ENCODE peak calls at places on chromosomes 2 and 18, in ten cellular contexts. H is WTC11, E is PC-9, P is GM06990, W is left ventricle myocardium inferior, Y is COR-L47, J is bronchial epithelial cell, I is endothelial cell, L is tibial artery, O is NCI-H774. F is an unnamed sample.

GRCh38 chr2:174802459-174802858 is 38.2 kb upstream of the CHRNA1 start:
- DNase-seq in H (no peak), E (no peak), P (no peak), W (no peak), Y (no peak), J (no peak), I (no peak), L (no peak), O (no peak), F (no peak)

GRCh38 chr2:235570256-235570655 is 76.4 kb downstream of the AGAP1 start:
- DNase-seq in H (no peak), E (peak; percentile 99), P (no peak), W (no peak), Y (no peak), J (no peak), I (no peak), L (no peak), O (no peak), F (no peak)

GRCh38 chr2:222424281-222424728 is at the start of gene SGPP2:
- DNase-seq in H (peak; percentile 67), E (peak; percentile 53), P (no peak), W (peak; percentile 20), Y (no peak), J (no peak), I (no peak), L (no peak), O (peak; percentile 50), F (no peak)

GRCh38 chr2:147641644-147642043 is 203.2 kb upstream of the ACVR2A start:
- DNase-seq in H (no peak), E (no peak), P (no peak), W (no peak), Y (no peak), J (no peak), I (no peak), L (no peak), O (no peak), F (no peak)

GRCh38 chr2:161946489-161947107 is 127.4 kb downstream of the DPP4 start:
- DNase-seq in H (no peak), E (no peak), P (peak; percentile 1), W (no peak), Y (peak; percentile 34), J (peak; percentile 39), I (peak; percentile 9), L (no peak), O (peak; percentile 19), F (peak; percentile 38)

GRCh38 chr2:182946949-182947348 is 80.5 kb upstream of the FRZB start:
- DNase-seq in H (no peak), E (no peak), P (no peak), W (no peak), Y (peak; percentile 52), J (no peak), I (no peak), L (no peak), O (no peak), F (no peak)

GRCh38 chr2:127428057-127428814 is 10.0 kb downstream of the PROC start:
- DNase-seq in H (no peak), E (no peak), P (no peak), W (no peak), Y (no peak), J (no peak), I (no peak), L (no peak), O (no peak), F (no peak)

GRCh38 chr18:1050012-1050657 is 145.5 kb downstream of the ADCYAP1 start:
- DNase-seq in H (no peak), E (no peak), P (no peak), W (no peak), Y (no peak), J (peak; percentile 16), I (no peak), L (no peak), O (no peak), F (no peak)

GRCh38 chr2:20573611-20574422 is 77.1 kb downstream of the HS1BP3 start:
- DNase-seq in H (no peak), E (no peak), P (no peak), W (no peak), Y (peak; percentile 15), J (no peak), I (no peak), L (peak; percentile 69), O (no peak), F (no peak)

GRCh38 chr2:188894979-188895378 is 79.2 kb upstream of the COL3A1 start:
- DNase-seq in H (no peak), E (no peak), P (no peak), W (no peak), Y (no peak), J (no peak), I (no peak), L (no peak), O (no peak), F (no peak)

F was measured in HCT116.